ENCODE peak calls at places on chromosomes 12 and 14, in eight cellular contexts. N, D, T, F, Q, A, G and W are unnamed samples.

GRCh38 chr12:953776-954175 is 4.3 kb upstream of the RAD52 start:
- DNase-seq in T (no peak), A (no peak), F (peak; percentile 60), D (no peak), Q (peak; percentile 91), G (no peak), N (no peak), W (no peak)

GRCh38 chr14:76775159-76775694 is 14.0 kb downstream of the VASH1 start:
- DNase-seq in N (no peak), T (no peak), G (no peak), Q (no peak), A (no peak), D (no peak), F (no peak), W (no peak)

GRCh38 chr12:54616933-54617535 is 17.7 kb downstream of the LACRT start:
- DNase-seq in F (no peak), A (no peak), Q (no peak), G (no peak), T (no peak), N (no peak), D (no peak), W (no peak)

GRCh38 chr14:42138406-42138805 is 531.7 kb downstream of the LRFN5 start:
- DNase-seq in D (no peak), Q (no peak), F (no peak), G (no peak), T (no peak), A (no peak), N (no peak), W (no peak)

GRCh38 chr12:56119361-56119796 is 1.3 kb downstream of the ZC3H10 start:
- DNase-seq in G (peak; percentile 81), Q (peak; percentile 93), T (peak; percentile 84), D (peak; percentile 72), A (peak; percentile 94), N (peak; percentile 87), F (no peak), W (no peak)

GRCh38 chr12:46824709-46825108 is 1.1 kb downstream of the SLC38A4 start:
- DNase-seq in A (no peak), G (no peak), F (no peak), D (no peak), N (no peak), Q (no peak), T (no peak), W (no peak)

GRCh38 chr14:46985529-46986137 is 334.1 kb upstream of the RPL10L start:
- DNase-seq in Q (no peak), A (no peak), F (peak; percentile 69), G (no peak), D (no peak), N (no peak), T (no peak), W (no peak)

GRCh38 chr14:77036484-77037337 is 8.2 kb upstream of the IRF2BPL start:
- DNase-seq in T (peak; percentile 64), Q (no peak), A (no peak), N (no peak), F (no peak), G (no peak), D (no peak), W (peak; percentile 60)

GRCh38 chr14:30996892-30997659 is 28.4 kb upstream of the AP4S1 start:
- DNase-seq in A (no peak), N (peak; percentile 42), T (no peak), Q (no peak), D (no peak), F (no peak), G (no peak), W (no peak)

GRCh38 chr12:510071-510825 is 50.5 kb downstream of the B4GALNT3 start:
- DNase-seq in A (no peak), T (no peak), N (peak; percentile 84), F (no peak), D (peak; percentile 65), Q (peak; percentile 16), G (no peak), W (no peak)

GRCh38 chr12:18430425-18431048 is 169.2 kb downstream of the PIK3C2G start:
- DNase-seq in G (peak; percentile 66), T (peak; percentile 29), D (peak; percentile 56), F (no peak), N (peak; percentile 80), A (peak; percentile 72), Q (peak; percentile 76), W (no peak)

GRCh38 chr12:119154435-119154818 is 24.3 kb upstream of the HSPB8 start:
- DNase-seq in T (no peak), F (no peak), N (peak; percentile 88), A (no peak), D (peak; percentile 56), Q (peak; percentile 27), G (peak; percentile 66), W (no peak)

GRCh38 chr12:104758771-104759170 is 199.3 kb downstream of the SLC41A2 start:
- DNase-seq in A (no peak), F (no peak), D (no peak), Q (no peak), T (no peak), G (no peak), N (no peak), W (no peak)

GRCh38 chr12:76688001-76688400 is 75.9 kb upstream of the ZDHHC17 start:
- DNase-seq in T (no peak), D (no peak), A (no peak), G (no peak), F (no peak), N (no peak), Q (peak; percentile 59), W (no peak)

GRCh38 chr14:89720076-89720687 is 234.3 kb downstream of the EFCAB11 start:
- DNase-seq in F (no peak), G (no peak), D (no peak), Q (no peak), T (no peak), N (no peak), A (no peak), W (no peak)

GRCh38 chr14:89721330-89721729 is 233.2 kb downstream of the EFCAB11 start:
- DNase-seq in A (no peak), D (no peak), G (no peak), N (no peak), F (no peak), T (no peak), Q (no peak), W (no peak)

GRCh38 chr14:89721991-89722390 is 232.5 kb downstream of the EFCAB11 start:
- DNase-seq in F (no peak), T (no peak), G (no peak), D (no peak), Q (peak; percentile 10), A (no peak), N (no peak), W (no peak)

GRCh38 chr14:89720741-89721315 is 233.7 kb downstream of the EFCAB11 start:
- DNase-seq in T (peak; percentile 83), G (no peak), D (no peak), Q (no peak), N (no peak), A (no peak), F (no peak), W (peak; percentile 50)

GRCh38 chr14:89723930-89724915 is 230.3 kb downstream of the EFCAB11 start:
- DNase-seq in Q (peak; percentile 31), N (no peak), G (no peak), D (no peak), A (no peak), F (no peak), T (no peak), W (no peak)
- H3K27ac ChIP-seq in Q (no peak overlapping the region), N (no peak overlapping the region), G (no peak overlapping the region), D (no peak overlapping the region), A (no peak overlapping the region), F (no peak overlapping the region), T (no peak overlapping the region), W (no peak overlapping the region)

DNA sequence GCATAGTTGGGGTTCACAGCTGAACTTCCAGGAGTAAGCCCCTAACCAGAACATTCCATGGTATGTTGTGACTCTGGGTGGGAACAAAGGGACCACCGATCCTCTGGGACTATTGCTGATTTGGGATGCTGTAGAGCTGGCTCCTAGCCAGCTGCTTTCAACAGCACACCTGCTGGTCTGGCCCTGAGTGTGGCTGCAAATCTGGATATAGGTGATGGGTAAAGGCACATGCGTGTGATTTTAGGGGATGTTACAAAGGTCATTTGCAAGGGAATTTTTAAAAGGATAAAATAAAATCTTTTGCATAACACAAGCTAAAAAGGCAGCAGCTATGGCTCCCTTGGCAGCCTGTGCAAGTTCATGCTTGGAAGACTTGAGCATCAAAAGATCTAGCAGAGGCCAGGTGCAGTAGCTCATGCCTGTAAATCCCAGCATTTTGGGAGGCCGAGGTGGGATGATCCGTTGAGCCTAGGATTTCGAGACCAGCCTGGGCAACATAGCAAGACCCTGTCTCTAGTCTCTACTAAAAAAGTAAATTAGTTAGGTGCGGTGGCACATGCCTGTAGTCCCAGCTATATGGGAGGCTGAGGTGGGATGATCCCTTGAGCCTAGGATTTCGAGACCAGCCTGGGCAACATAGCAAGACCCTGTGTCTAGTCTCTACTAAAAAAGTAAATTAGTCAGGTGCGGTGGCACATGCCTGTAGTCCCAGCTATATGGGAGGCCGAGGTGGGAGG is 1.6 kb downstream of the ALDH2 start:
- DNase-seq in N (no peak), F (no peak), T (no peak), Q (no peak), D (no peak), G (no peak), A (no peak), W (no peak)
- H3K4me1 ChIP-seq in N (peaks cover 13% of the 10 kb centered on the region), F (peaks cover under 1% of the 10 kb centered on the region), T (peaks cover 47% of the 10 kb centered on the region), Q (no peaks in the 10 kb centered on the region), D (peaks cover 8% of the 10 kb centered on the region), G (peaks cover 9% of the 10 kb centered on the region), A (peaks cover 6% of the 10 kb centered on the region), W (peaks cover 36% of the 10 kb centered on the region)

DNA sequence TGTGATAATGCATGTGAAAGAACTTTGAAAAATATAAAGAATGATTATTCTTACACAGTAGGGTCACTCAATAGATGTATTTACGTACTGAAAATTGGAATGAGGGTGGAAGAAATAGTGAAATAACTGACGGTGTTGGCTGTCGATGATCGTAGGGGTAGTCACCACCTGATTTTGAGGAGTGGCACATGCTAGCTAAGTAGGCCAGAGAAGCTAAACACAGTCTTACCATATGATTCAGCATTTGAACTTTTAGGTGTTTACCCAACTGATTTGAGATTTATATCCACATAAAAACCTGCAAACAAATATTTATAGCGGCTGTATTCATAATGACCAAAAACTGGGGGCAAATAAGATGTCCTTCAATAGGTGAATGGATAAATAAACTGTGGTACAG is 47.6 kb upstream of the HIF1A start:
- DNase-seq in F (peak; percentile 63), Q (no peak), G (no peak), D (no peak), A (no peak), N (no peak), T (no peak), W (no peak)
- H3K27ac ChIP-seq in F (peak overlapping the region; percentile 35), Q (no peak overlapping the region), G (no peak overlapping the region), D (no peak overlapping the region), A (no peak overlapping the region), N (no peak overlapping the region), T (no peak overlapping the region), W (no peak overlapping the region)

GRCh38 chr14:68246074-68246980 is 426.7 kb downstream of the RAD51B start:
- DNase-seq in D (no peak), N (no peak), Q (no peak), F (no peak), A (no peak), T (no peak), G (peak; percentile 46), W (no peak)
- H3K4me1 ChIP-seq in D (peaks cover 41% of the 10 kb centered on the region), N (peaks cover 62% of the 10 kb centered on the region), Q (peaks cover 40% of the 10 kb centered on the region), F (peaks cover 53% of the 10 kb centered on the region), A (peaks cover 64% of the 10 kb centered on the region), T (peaks cover 44% of the 10 kb centered on the region), G (peaks cover 67% of the 10 kb centered on the region), W (peaks cover 31% of the 10 kb centered on the region)